ENCODE peak calls at places on chromosomes 6 and 20, in four cellular contexts. V, M, K and R are unnamed samples. For H3K4me1, the result is how much of the 10 kb centered on the place peaks cover.

GRCh38 chr6:84601366-84601765 is 163.0 kb downstream of the TBX18 start:
- DNase-seq in K (no peak), M (no peak), V (no peak), R (no peak)

GRCh38 chr6:154683756-154684523 is 49.3 kb upstream of the SCAF8 start:
- DNase-seq in V (peak), M (no peak), K (no peak), R (no peak)

GRCh38 chr6:149723771-149724417 is 6.0 kb upstream of the LATS1 start:
- DNase-seq in K (no peak), V (peak), M (no peak), R (peak)

GRCh38 chr6:158847012-158847529 is 27.9 kb upstream of the EZR start:
- DNase-seq in M (no peak), V (no peak), K (no peak), R (no peak)

GRCh38 chr6:36852481-36853147 is 13.4 kb upstream of the CPNE5 start:
- DNase-seq in M (peak), K (no peak), V (peak), R (no peak)

GRCh38 chr6:106452628-106453027 is 92.1 kb downstream of the CRYBG1 start:
- DNase-seq in M (no peak), V (no peak), K (no peak), R (no peak)

GRCh38 chr6:158488065-158488464 is 71.8 kb upstream of the TMEM181 start:
- DNase-seq in K (no peak), V (no peak), M (no peak), R (no peak)

GRCh38 chr6:166623318-166623717 is 3.7 kb downstream of the RPS6KA2 start:
- DNase-seq in M (no peak), V (no peak), K (no peak), R (no peak)

GRCh38 chr20:44355503-44356352 is at the start of gene HNF4A:
- DNase-seq in M (no peak), K (no peak), V (no peak), R (no peak)

GRCh38 chr6:9140861-9141534 is 705.7 kb upstream of the SLC35B3 start:
- DNase-seq in M (no peak), V (no peak), K (no peak), R (no peak)

GRCh38 chr20:32675223-32675975 is 1.7 kb upstream of the C20orf203 start:
- DNase-seq in K (no peak), M (no peak), V (no peak), R (no peak)

GRCh38 chr6:108781419-108782110 is 66.7 kb upstream of the ARMC2 start:
- DNase-seq in K (no peak), V (peak), M (no peak), R (no peak)

GRCh38 chr6:151675746-151676459 is 131.6 kb upstream of the ESR1 start:
- DNase-seq in K (no peak), M (no peak), V (peak), R (no peak)

GRCh38 chr6:70398783-70399730 is 14.3 kb upstream of the FAM135A start:
- DNase-seq in M (no peak), V (peak), K (no peak), R (no peak)

GRCh38 chr6:6315660-6316059 is 4.8 kb downstream of the F13A1 start:
- DNase-seq in M (no peak), K (peak), V (peak), R (peak)

GRCh38 chr6:157721431-157722229 is 101.4 kb upstream of the SNX9 start:
- DNase-seq in K (no peak), V (no peak), M (no peak), R (no peak)

GRCh38 chr6:122845916-122846632 is 57.0 kb downstream of the SMPDL3A start:
- DNase-seq in K (no peak), M (no peak), V (no peak), R (no peak)

GRCh38 chr6:43622541-43622940 is 6.5 kb downstream of the GTPBP2 start:
- DNase-seq in M (no peak), K (no peak), V (no peak), R (no peak)

GRCh38 chr20:20666359-20666758 is 46.1 kb downstream of the RALGAPA2 start:
- DNase-seq in V (peak), M (no peak), K (no peak), R (no peak)

GRCh38 chr6:46191961-46192360 is 21.2 kb upstream of the ENPP5 start:
- DNase-seq in V (no peak), M (no peak), K (no peak), R (no peak)

GRCh38 chr6:11996751-11997150 is 15.4 kb upstream of the HIVEP1 start:
- DNase-seq in M (no peak), K (no peak), V (no peak), R (no peak)

GRCh38 chr6:36920546-36920945 is 34.0 kb upstream of the PI16 start:
- DNase-seq in V (no peak), M (no peak), K (no peak), R (no peak)

GRCh38 chr6:40755046-40755681 is 168.0 kb upstream of the LRFN2 start:
- DNase-seq in V (no peak), K (no peak), M (no peak), R (no peak)

GRCh38 chr6:7986219-7986618 is 75.6 kb upstream of the TXNDC5 start:
- DNase-seq in M (no peak), V (no peak), K (no peak), R (no peak)

DNA sequence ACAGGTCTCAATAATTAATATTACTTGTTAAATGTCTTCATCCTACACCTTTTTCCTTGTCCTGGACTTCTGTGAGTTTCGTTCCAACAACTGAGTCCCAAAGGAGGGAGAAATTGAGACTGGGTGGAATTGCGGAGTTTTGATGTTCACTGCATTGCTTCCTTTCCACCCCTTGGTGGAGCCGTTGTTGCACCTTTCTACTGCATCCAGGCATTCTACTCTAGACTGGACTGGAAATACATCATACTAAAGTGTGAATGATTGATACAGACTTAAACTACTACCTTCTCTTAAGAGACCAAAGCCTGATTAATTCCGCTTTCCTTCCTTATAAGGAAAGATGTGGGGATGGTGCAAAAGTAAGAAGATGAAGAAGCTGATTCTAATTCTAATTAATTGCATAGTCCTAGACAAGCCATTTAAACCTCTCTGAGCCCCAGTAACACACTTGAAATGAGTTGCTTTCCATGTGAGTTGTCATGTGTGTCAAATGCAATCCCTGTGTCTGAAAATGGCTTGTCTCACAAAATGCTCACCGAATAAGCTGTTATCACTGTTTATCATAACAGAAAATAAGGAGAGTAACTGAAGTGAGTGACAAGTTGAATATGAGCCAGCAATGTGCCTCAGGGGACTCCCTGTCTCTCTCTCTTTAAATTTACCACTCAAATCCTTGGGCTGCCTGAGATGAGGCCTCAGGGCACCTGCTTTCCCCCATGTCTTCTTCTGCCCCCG is 338.3 kb upstream of the CHD6 start:
- DNase-seq in K (no peak), V (peak), M (no peak), R (no peak)
- TF ChIP-seq CTCF in K (peak), V (peak), M (peak), R (peak)

GRCh38 chr6:34527751-34528670 is 28.1 kb downstream of the SPDEF start:
- DNase-seq in V (no peak), K (no peak), M (no peak), R (no peak)
- H3K27ac ChIP-seq in V (no peak), K (no peak), M (no peak), R (no peak)

GRCh38 chr20:57717797-57718196 is 8.0 kb upstream of the PMEPA1 start:
- DNase-seq in K (no peak), V (no peak), M (no peak), R (no peak)
- H3K4me1 ChIP-seq in K (half or more), V (under half), M (half or more), R (under half)

GRCh38 chr20:11267131-11267761 is 593.4 kb upstream of the JAG1 start:
- DNase-seq in V (peak), M (peak), K (peak), R (peak)
- TF ChIP-seq CTCF in V (no peak), M (no peak), K (peak), R (no peak)

DNA sequence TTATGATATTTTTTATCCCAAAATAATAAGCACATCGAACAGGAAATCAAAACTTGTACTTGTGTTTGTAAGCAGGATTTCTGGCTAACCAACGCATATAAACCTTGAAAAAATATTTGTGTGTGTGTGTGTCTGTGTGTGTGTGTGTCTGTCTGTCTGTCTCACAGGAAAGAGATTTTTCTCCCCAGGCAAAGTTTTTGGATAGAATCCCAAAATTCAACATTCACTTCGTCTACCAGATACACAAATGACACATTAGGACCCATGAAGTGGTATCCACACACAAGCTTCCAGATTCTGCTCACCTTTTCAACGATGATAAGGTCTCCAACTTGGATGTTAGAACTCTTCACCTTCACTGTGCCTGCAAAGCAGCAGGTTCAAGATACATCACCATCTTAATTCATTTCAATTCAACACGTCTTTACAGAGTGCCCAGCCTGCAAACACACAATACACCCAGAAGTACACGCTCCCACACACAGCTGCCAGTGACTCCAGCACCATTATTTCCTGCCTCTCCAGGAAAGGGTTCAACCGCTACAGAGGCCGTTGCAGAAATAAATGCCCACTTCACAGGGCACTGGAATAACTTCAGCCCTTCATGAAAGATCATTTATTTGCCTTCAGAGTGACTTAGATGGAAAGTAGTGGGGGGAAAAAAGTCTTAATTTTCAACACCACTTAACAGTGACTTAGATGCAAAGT is 70.9 kb downstream of the ATP9A start:
- DNase-seq in V (no peak), M (no peak), K (no peak), R (no peak)
- H3K27ac ChIP-seq in V (peak), M (no peak), K (no peak), R (no peak)

DNA sequence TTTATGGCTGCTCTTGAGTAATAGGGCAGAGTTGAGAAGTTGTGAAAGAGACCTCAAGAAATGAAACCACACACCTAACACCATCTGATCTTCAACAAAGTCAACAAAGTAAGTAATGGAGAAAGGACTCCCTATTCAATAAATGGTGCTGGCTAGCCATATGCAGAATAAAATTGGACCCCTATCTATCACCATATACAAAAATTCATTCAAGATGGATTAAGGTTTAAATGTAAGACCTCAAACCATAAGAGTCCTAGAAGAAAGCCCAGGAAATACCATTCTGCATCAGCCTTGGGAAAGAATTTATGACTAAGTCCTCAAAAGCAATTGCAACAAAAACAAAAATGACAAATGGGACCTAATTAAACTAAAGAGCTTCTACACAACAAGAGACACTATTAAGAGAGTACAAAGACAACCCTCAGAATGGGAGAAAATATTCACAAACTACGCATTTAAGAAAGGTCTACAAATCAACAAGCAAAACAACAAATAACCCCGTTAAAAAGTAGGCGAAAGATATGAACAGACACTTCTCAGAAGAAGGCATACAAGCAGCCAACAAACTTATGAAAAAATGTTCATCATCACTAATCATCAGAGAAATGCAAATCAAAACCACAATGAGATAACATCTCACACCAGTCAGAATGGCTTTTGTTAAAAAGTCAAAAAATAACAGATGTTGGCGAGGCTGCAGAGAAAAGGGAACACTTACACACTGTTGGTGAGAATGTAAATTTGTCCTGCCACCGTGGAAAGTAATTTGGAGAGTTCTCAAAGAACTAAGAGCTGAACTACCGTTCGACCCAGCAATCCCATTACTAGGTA is 4.0 kb downstream of the MAP3K5 start:
- DNase-seq in K (no peak), V (peak), M (no peak), R (no peak)
- H3K4me1 ChIP-seq in K (half or more), V (under half), M (under half), R (half or more)

GRCh38 chr6:144931172-144932035 is 646.3 kb downstream of the UTRN start:
- DNase-seq in K (no peak), M (no peak), V (peak), R (peak)
- TF ChIP-seq CTCF in K (peak), M (peak), V (peak), R (peak)

GRCh38 chr6:10541591-10541990 is 20.4 kb downstream of the GCNT2 start:
- DNase-seq in K (no peak), V (no peak), M (no peak), R (no peak)
- H3K27ac ChIP-seq in K (peak), V (no peak), M (no peak), R (no peak)